ENCODE peak calls at places on chromosome 18, in ten cellular contexts. V, F, M, K, Z, C, W, H, O and P are unnamed samples.

GRCh38 chr18:48645427-48646002 is 106.7 kb downstream of the CTIF start:
- DNase-seq in V (no peak), F (no peak), M (no peak), K (no peak), Z (no peak), C (no peak), W (no peak), H (no peak), O (no peak), P (no peak)

GRCh38 chr18:63890226-63890949 is 2.9 kb downstream of the SERPINB2 start:
- DNase-seq in V (no peak), F (no peak), M (no peak), K (no peak), Z (no peak), C (no peak), W (no peak), H (no peak), O (no peak), P (no peak)

GRCh38 chr18:23302852-23303527 is 150.1 kb upstream of the RIOK3 start:
- DNase-seq in V (no peak), F (no peak), M (no peak), K (no peak), Z (peak), C (no peak), W (no peak), H (peak), O (no peak), P (no peak)

GRCh38 chr18:32257073-32257780 is 67.4 kb downstream of the MEP1B start:
- DNase-seq in V (no peak), F (no peak), M (no peak), K (no peak), Z (peak), C (no peak), W (no peak), H (no peak), O (no peak), P (no peak)

GRCh38 chr18:58900015-58900649 is 35.5 kb downstream of the ZNF532 start:
- DNase-seq in V (no peak), F (no peak), M (no peak), K (no peak), Z (no peak), C (no peak), W (no peak), H (peak), O (no peak), P (no peak)

GRCh38 chr18:3625717-3626091 is 175.7 kb downstream of the TGIF1 start:
- DNase-seq in V (no peak), F (no peak), M (no peak), K (no peak), Z (no peak), C (no peak), W (no peak), H (no peak), O (no peak), P (no peak)

GRCh38 chr18:5106730-5107129 is 90.3 kb downstream of the AKAIN1 start:
- DNase-seq in V (peak), F (no peak), M (no peak), K (no peak), Z (no peak), C (no peak), W (no peak), H (no peak), O (no peak), P (no peak)

GRCh38 chr18:42268793-42269192 is 313.8 kb downstream of the PIK3C3 start:
- DNase-seq in V (no peak), F (no peak), M (no peak), K (no peak), Z (no peak), C (no peak), W (no peak), H (no peak), O (no peak), P (no peak)

GRCh38 chr18:22282311-22283235 is 113.2 kb downstream of the GATA6 start:
- DNase-seq in V (no peak), F (no peak), M (no peak), K (no peak), Z (no peak), C (no peak), W (peak), H (peak), O (no peak), P (no peak)

GRCh38 chr18:13159579-13159978 is 59.0 kb upstream of the LDLRAD4 start:
- DNase-seq in V (no peak), F (no peak), M (peak), K (peak), Z (peak), C (no peak), W (peak), H (peak), O (peak), P (no peak)

GRCh38 chr18:63567825-63568224 is 19.3 kb upstream of the SERPINB13 start:
- DNase-seq in V (no peak), F (no peak), M (no peak), K (no peak), Z (no peak), C (no peak), W (no peak), H (no peak), O (no peak), P (no peak)

GRCh38 chr18:11955299-11956029 is 25.8 kb upstream of the IMPA2 start:
- DNase-seq in V (no peak), F (peak), M (no peak), K (no peak), Z (peak), C (no peak), W (no peak), H (peak), O (peak), P (no peak)

GRCh38 chr18:12890500-12890899 is 6.5 kb upstream of the PTPN2 start:
- DNase-seq in V (no peak), F (no peak), M (no peak), K (no peak), Z (no peak), C (no peak), W (no peak), H (peak), O (no peak), P (no peak)

GRCh38 chr18:48080546-48080945 is 150.1 kb upstream of the SMAD2 start:
- DNase-seq in V (no peak), F (no peak), M (no peak), K (no peak), Z (no peak), C (no peak), W (no peak), H (no peak), O (no peak), P (no peak)

GRCh38 chr18:43786893-43787292 is 509.6 kb upstream of the SYT4 start:
- DNase-seq in V (no peak), F (no peak), M (no peak), K (no peak), Z (no peak), C (no peak), W (no peak), H (no peak), O (no peak), P (no peak)

GRCh38 chr18:23057096-23057495 is 78.2 kb upstream of the CABLES1 start:
- DNase-seq in V (no peak), F (no peak), M (no peak), K (no peak), Z (no peak), C (no peak), W (no peak), H (no peak), O (no peak), P (no peak)

GRCh38 chr18:56563568-56563967 is 74.8 kb downstream of the TXNL1 start:
- DNase-seq in V (no peak), F (no peak), M (no peak), K (no peak), Z (no peak), C (no peak), W (no peak), H (no peak), O (no peak), P (no peak)